ENCODE peak calls at places on chromosomes 6 and 20, in nine cellular contexts. T, O, A, I, Y, B, R, Z and K are unnamed samples. For H3K27me3, the result is how much of the 10 kb centered on the place peaks cover.

GRCh38 chr6:12958052-12958706 is 241.6 kb downstream of the PHACTR1 start:
- DNase-seq in T (no peak), O (no peak), A (no peak), I (no peak), Y (no peak), B (no peak), R (no peak), Z (no peak), K (no peak)

GRCh38 chr6:32116674-32117073 is 7.5 kb upstream of the TNXB start:
- DNase-seq in T (no peak), O (no peak), A (no peak), I (no peak), Y (peak), B (no peak), R (no peak), Z (no peak), K (no peak)

GRCh38 chr20:38034108-38034649 is 633 bp downstream of the RPRD1B start:
- DNase-seq in T (peak), O (no peak), A (no peak), I (no peak), Y (no peak), B (no peak), R (no peak), Z (no peak), K (no peak)

GRCh38 chr6:82767037-82767436 is 298.6 kb downstream of the UBE3D start:
- DNase-seq in T (no peak), O (no peak), A (no peak), I (no peak), Y (no peak), B (no peak), R (no peak), Z (no peak), K (no peak)

GRCh38 chr6:135358251-135358821 is 139.2 kb downstream of the AHI1 start:
- DNase-seq in T (peak), O (peak), A (no peak), I (no peak), Y (no peak), B (no peak), R (no peak), Z (no peak), K (peak)

GRCh38 chr20:45059022-45059728 is 41.8 kb downstream of the KCNS1 start:
- DNase-seq in T (peak), O (peak), A (no peak), I (no peak), Y (no peak), B (no peak), R (peak), Z (no peak), K (no peak)

GRCh38 chr6:158517038-158517437 is 42.9 kb upstream of the TMEM181 start:
- DNase-seq in T (no peak), O (no peak), A (no peak), I (no peak), Y (no peak), B (no peak), R (no peak), Z (no peak), K (no peak)

GRCh38 chr20:32731882-32732266 is 11.4 kb downstream of the COMMD7 start:
- DNase-seq in T (no peak), O (peak), A (no peak), I (no peak), Y (no peak), B (no peak), R (no peak), Z (no peak), K (no peak)

GRCh38 chr6:55543633-55544309 is 35.2 kb downstream of the HMGCLL1 start:
- DNase-seq in T (no peak), O (no peak), A (no peak), I (no peak), Y (peak), B (no peak), R (no peak), Z (no peak), K (no peak)
- TF ChIP-seq CTCF in T (peak), O (no peak), A (no peak), I (no peak), Y (peak), B (no peak), R (no peak), Z (no peak), K (no peak)

DNA sequence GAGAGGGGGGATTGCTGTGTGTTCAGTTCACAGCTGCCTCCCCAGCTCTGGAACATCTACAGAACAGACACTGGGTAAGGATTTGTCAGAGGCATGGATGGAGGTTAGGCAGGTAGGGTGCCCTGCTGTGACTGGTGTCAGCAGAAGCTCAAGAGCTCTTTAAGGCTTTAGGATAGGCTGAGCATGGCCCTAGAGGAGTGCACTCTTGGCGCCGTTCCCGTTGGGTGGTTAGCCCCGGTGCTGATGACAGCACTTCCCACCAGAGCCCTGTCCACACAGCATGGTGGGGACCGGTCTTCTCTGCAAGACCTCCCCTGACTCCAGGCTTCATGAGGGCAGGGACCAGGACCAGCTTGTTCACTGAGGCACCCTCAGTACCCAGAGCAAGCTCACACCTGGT is 262.0 kb downstream of the BMP7 start:
- DNase-seq in T (no peak), O (no peak), A (no peak), I (no peak), Y (peak), B (no peak), R (no peak), Z (no peak), K (no peak)
- H3K27me3 ChIP-seq in T (under half), O (under half), A (under half), I (under half), Y (under half), B (under half), R (under half), Z (under half), K (under half)

GRCh38 chr6:137873273-137873762 is 6.3 kb downstream of the TNFAIP3 start:
- DNase-seq in T (peak), O (peak), A (peak), I (no peak), Y (peak), B (peak), R (no peak), Z (peak), K (peak)
- H3K4me3 ChIP-seq in T (peak), O (peak), A (no peak), I (no peak), Y (no peak), B (peak), R (no peak), Z (peak), K (peak)

GRCh38 chr6:52435345-52435744 is 15.2 kb downstream of the EFHC1 start:
- DNase-seq in T (no peak), O (no peak), A (no peak), I (no peak), Y (no peak), B (no peak), R (no peak), Z (no peak), K (no peak)
- TF ChIP-seq CTCF in T (no peak), O (no peak), A (no peak), I (no peak), Y (no peak), B (no peak), R (no peak), Z (no peak), K (no peak)

GRCh38 chr20:5315807-5316187 is 957 bp downstream of the PROKR2 start:
- DNase-seq in T (no peak), O (no peak), A (no peak), I (no peak), Y (no peak), B (no peak), R (no peak), Z (no peak), K (no peak)
- H3K27me3 ChIP-seq in T (under half), O (under half), A (under half), I (under half), Y (half or more), B (under half), R (under half), Z (under half), K (under half)

DNA sequence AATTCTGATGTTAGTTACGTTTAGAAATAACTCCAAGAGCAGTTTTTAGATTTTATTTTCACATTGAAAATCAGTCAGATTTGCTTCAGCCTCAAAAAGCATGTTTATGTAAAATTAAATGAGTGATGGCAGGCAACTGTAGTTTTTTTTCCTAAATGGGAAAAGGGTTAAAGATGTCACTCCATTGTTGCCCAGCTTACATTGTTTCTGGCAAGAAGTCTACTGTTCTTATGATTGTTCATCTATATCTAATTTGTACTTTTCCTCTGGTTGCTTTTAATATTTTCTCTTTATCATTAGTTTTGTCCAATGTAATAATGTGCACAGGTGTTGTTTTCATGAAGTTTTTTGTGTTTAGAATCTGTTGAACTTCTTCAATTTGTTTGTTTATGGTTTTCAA is 6.7 kb upstream of the TTK start:
- DNase-seq in T (no peak), O (no peak), A (no peak), I (no peak), Y (no peak), B (no peak), R (no peak), Z (no peak), K (no peak)
- H3K4me3 ChIP-seq in T (no peak), O (no peak), A (no peak), I (no peak), Y (no peak), B (no peak), R (no peak), Z (no peak), K (no peak)

GRCh38 chr20:21739682-21740081 is 34.2 kb downstream of the PAX1 start:
- DNase-seq in T (no peak), O (no peak), A (no peak), I (no peak), Y (no peak), B (no peak), R (no peak), Z (no peak), K (no peak)
- TF ChIP-seq CTCF in T (no peak), O (no peak), A (no peak), I (no peak), Y (no peak), B (no peak), R (no peak), Z (no peak), K (no peak)

GRCh38 chr20:61575151-61575937 is 323.3 kb downstream of the CDH4 start:
- DNase-seq in T (no peak), O (no peak), A (no peak), I (no peak), Y (peak), B (no peak), R (no peak), Z (no peak), K (no peak)

GRCh38 chr20:61572312-61572711 is 320.3 kb downstream of the CDH4 start:
- DNase-seq in T (no peak), O (no peak), A (no peak), I (no peak), Y (no peak), B (no peak), R (no peak), Z (no peak), K (no peak)

GRCh38 chr20:61572789-61573188 is 320.7 kb downstream of the CDH4 start:
- DNase-seq in T (no peak), O (no peak), A (no peak), I (no peak), Y (no peak), B (no peak), R (no peak), Z (no peak), K (no peak)

GRCh38 chr20:61571221-61571620 is 319.2 kb downstream of the CDH4 start:
- DNase-seq in T (no peak), O (no peak), A (no peak), I (no peak), Y (no peak), B (no peak), R (no peak), Z (no peak), K (no peak)

DNA sequence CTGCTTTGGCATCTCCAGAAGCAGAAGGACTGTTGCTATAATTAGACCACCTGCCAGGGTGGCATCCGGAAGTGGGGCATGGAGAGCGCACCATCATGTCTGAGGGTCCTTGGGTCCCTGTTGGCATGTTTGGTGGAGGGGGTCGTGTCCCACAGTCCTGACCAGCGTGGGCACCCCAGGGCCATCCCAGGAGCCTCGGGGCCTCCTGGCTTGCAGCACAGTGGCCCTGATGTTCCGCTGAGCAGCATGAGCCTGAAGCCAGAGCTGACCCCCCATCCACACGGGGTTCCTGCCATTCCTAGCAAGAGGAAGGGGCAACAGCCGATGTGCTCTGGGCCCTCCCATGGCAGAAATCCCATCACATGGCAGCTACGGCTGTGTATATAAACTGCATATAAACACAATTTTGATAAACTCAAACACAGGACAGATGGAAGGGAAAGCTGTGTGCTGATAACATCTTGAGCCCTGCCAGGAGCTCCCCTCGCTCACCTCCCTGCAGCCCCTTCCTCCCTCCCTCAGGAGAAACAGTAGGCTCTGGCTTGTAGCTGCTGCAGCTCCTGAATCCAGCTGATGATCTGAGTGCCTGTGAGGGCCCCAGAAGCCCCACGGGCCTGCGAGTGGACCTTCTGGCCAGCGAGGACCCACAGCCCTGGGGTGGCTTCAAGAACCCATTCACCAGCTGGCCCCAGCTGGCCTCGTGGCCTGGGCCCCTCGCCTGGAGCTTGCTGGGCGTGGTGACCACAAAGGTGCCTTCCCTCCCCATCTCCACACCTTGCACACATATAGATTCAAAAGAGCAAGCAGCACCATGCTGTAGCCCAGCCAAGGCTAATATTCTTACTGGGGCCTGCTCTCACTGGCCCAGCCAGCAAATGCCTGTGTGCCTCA is 321.6 kb downstream of the CDH4 start:
- DNase-seq in T (no peak), O (no peak), A (no peak), I (no peak), Y (no peak), B (no peak), R (no peak), Z (no peak), K (no peak)
- H3K27me3 ChIP-seq in T (under half), O (under half), A (under half), I (under half), Y (under half), B (under half), R (under half), Z (under half), K (under half)

GRCh38 chr6:29942275-29943052 is at the start of gene HLA-A:
- DNase-seq in T (peak), O (peak), A (peak), I (peak), Y (peak), B (peak), R (peak), Z (peak), K (peak)
- H3K4me3 ChIP-seq in T (peak), O (peak), A (peak), I (peak), Y (peak), B (peak), R (peak), Z (peak), K (peak)

GRCh38 chr6:35755525-35755924 is 18.7 kb downstream of the ARMC12 start:
- DNase-seq in T (no peak), O (no peak), A (no peak), I (no peak), Y (no peak), B (no peak), R (no peak), Z (no peak), K (no peak)

GRCh38 chr6:35752330-35752729 is 15.5 kb downstream of the ARMC12 start:
- DNase-seq in T (no peak), O (no peak), A (no peak), I (no peak), Y (no peak), B (no peak), R (no peak), Z (no peak), K (no peak)

GRCh38 chr6:35759401-35759800 is 17.0 kb upstream of the CLPSL2 start:
- DNase-seq in T (no peak), O (no peak), A (no peak), I (no peak), Y (no peak), B (no peak), R (no peak), Z (no peak), K (no peak)

GRCh38 chr6:35754452-35755321 is 17.9 kb downstream of the ARMC12 start:
- DNase-seq in T (no peak), O (peak), A (no peak), I (no peak), Y (peak), B (no peak), R (no peak), Z (no peak), K (no peak)

DNA sequence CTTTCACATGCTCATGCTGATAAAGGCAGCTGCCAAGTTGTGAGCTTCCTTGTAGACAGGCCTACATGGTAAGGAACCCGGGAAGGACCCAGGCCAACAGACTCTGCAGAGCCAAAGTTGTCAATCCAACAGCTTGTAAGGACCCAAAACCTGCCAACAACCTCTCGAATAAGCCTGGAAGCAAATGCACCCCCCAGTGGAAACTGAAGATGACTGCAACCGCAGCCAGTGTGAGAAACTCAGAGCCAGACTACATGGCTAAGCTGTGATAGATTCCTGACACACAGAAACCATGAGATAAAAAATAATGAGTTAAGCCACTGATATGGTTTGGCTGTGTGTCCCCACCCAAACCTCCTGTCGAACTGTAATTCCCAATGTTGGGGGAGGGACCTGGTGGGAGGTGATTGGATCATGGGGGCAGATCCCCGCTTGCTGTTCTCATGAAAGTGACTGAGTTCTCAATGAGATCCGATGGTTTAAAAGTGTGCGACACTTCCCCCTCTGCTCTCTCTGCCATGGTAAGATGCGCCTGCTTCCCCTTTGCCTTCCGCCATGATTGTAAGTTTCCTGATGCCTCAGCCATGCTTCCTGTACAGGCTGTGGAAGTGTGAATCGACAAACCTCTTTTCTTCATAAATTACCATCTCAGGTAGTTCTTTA is 18.8 kb upstream of the CLPSL2 start:
- DNase-seq in T (no peak), O (peak), A (no peak), I (no peak), Y (peak), B (no peak), R (no peak), Z (no peak), K (no peak)
- TF ChIP-seq CTCF in T (peak), O (peak), A (no peak), I (peak), Y (peak), B (no peak), R (no peak), Z (no peak), K (peak)